ENCODE peak calls at places on chromosomes 4 and X, in seven cellular contexts. V is RKO, X is fibroblast of lung, S is iPS-NIHi11, Y is MCF 10A, B is progenitor cell of endocrine pancreas, O is NCI-H1105 treated with DMSO at 0.1 percent for 48 hours. M is an unnamed sample.

GRCh38 chrX:118861338-118861737 is 37.7 kb downstream of the ZCCHC12 start:
- DNase-seq in B (no peak), Y (peak; percentile 31), S (no peak), V (no peak), O (no peak), X (no peak), M (no peak)

GRCh38 chrX:51461053-51462050 is 35.0 kb downstream of the NUDT11 start:
- DNase-seq in Y (peak; percentile 49), B (no peak), V (peak; percentile 53), X (peak; percentile 26), S (no peak), O (peak; percentile 8), M (peak; percentile 26)

GRCh38 chrX:2325076-2325784 is 175.5 kb downstream of the DHRSX start:
- DNase-seq in B (no peak), Y (no peak), S (no peak), X (peak; percentile 96), V (no peak), O (no peak), M (peak; percentile 86)

GRCh38 chrX:152037183-152037582 is 62.7 kb upstream of the GABRE start:
- DNase-seq in O (no peak), B (no peak), S (no peak), V (no peak), X (no peak), Y (no peak), M (no peak)

GRCh38 chr4:3368334-3368733 is 73.4 kb upstream of the HGFAC start:
- DNase-seq in Y (no peak), O (no peak), X (no peak), B (no peak), V (no peak), S (no peak), M (no peak)

GRCh38 chr4:113759696-113760093 is 1.8 kb downstream of the CAMK2D start:
- DNase-seq in Y (peak; percentile 45), B (no peak), V (peak; percentile 56), S (no peak), X (peak; percentile 20), O (no peak), M (no peak)

GRCh38 chr4:168150651-168151050 is 58.3 kb downstream of the ANXA10 start:
- DNase-seq in X (peak; percentile 78), O (no peak), B (no peak), S (no peak), V (no peak), Y (no peak), M (peak; percentile 38)

GRCh38 chr4:76658231-76659102 is 223.4 kb downstream of the SHROOM3 start:
- DNase-seq in O (no peak), X (peak; percentile 95), Y (peak; percentile 47), V (no peak), S (no peak), B (no peak), M (peak; percentile 90)

GRCh38 chr4:98468744-98469143 is 189.7 kb downstream of the TSPAN5 start:
- DNase-seq in V (no peak), X (peak; percentile 85), S (peak; percentile 17), Y (no peak), B (no peak), O (no peak), M (no peak)

GRCh38 chr4:145083891-145084640 is 13.9 kb downstream of the ANAPC10 start:
- DNase-seq in Y (no peak), X (peak; percentile 93), S (no peak), O (no peak), V (no peak), B (no peak), M (peak; percentile 77)

GRCh38 chrX:71618303-71618721 is at the start of gene CXCR3:
- DNase-seq in B (no peak), O (no peak), X (peak; percentile 44), V (no peak), S (no peak), Y (no peak), M (no peak)

GRCh38 chr4:19819737-19820136 is 432.0 kb upstream of the SLIT2 start:
- DNase-seq in Y (no peak), V (no peak), S (no peak), B (no peak), O (no peak), X (no peak), M (no peak)

GRCh38 chrX:151779258-151779657 is 44.7 kb downstream of the CNGA2 start:
- DNase-seq in O (no peak), V (no peak), S (no peak), B (no peak), X (no peak), Y (no peak), M (no peak)

GRCh38 chr4:41748074-41748787 is at the start of gene PHOX2B:
- DNase-seq in O (no peak), Y (no peak), V (no peak), X (no peak), B (no peak), S (peak; percentile 17), M (no peak)

GRCh38 chr4:39036172-39036571 is 4.0 kb upstream of the TMEM156 start:
- DNase-seq in S (no peak), X (peak; percentile 88), B (no peak), V (no peak), O (no peak), Y (peak; percentile 80), M (peak; percentile 33)

GRCh38 chr4:85787133-85787532 is 312.2 kb downstream of the ARHGAP24 start:
- DNase-seq in Y (peak; percentile 72), S (no peak), V (no peak), X (peak; percentile 82), O (no peak), B (no peak), M (peak; percentile 47)

GRCh38 chr4:38563703-38564490 is 100.1 kb upstream of the KLF3 start:
- DNase-seq in X (peak; percentile 23), O (peak; percentile 79), V (no peak), B (no peak), S (no peak), Y (no peak), M (peak; percentile 18)

GRCh38 chr4:91830681-91831395 is 472.9 kb upstream of the GRID2 start:
- DNase-seq in S (no peak), B (no peak), X (peak; percentile 13), O (no peak), Y (no peak), V (no peak), M (no peak)

GRCh38 chr4:8411351-8412180 is 29.0 kb downstream of the ACOX3 start:
- DNase-seq in S (no peak), Y (no peak), X (no peak), B (no peak), V (no peak), O (no peak), M (no peak)

GRCh38 chr4:122739174-122739573 is 6.7 kb downstream of the BBS12 start:
- DNase-seq in O (no peak), V (no peak), S (no peak), B (no peak), Y (peak; percentile 61), X (peak; percentile 80), M (peak; percentile 48)

GRCh38 chrX:45788941-45789348 is 588.3 kb upstream of the DIPK2B start:
- DNase-seq in B (no peak), V (no peak), X (peak; percentile 77), O (no peak), S (peak; percentile 19), Y (no peak), M (no peak)

GRCh38 chr4:41281038-41281634 is 24.4 kb downstream of the UCHL1 start:
- DNase-seq in Y (peak; percentile 91), B (peak; percentile 48), X (peak; percentile 59), V (peak; percentile 87), S (peak; percentile 87), O (peak; percentile 69), M (peak; percentile 77)

GRCh38 chr4:36280555-36280954 is 861 bp upstream of the DTHD1 start:
- DNase-seq in S (peak; percentile 17), X (peak; percentile 8), O (no peak), Y (peak; percentile 32), V (no peak), B (no peak), M (no peak)

GRCh38 chr4:120829113-120829831 is 93.3 kb downstream of the PRDM5 start:
- DNase-seq in Y (peak; percentile 46), V (no peak), B (no peak), O (no peak), X (no peak), S (no peak), M (no peak)

M was measured in astrocyte of the cerebellum.